ENCODE peak calls at places on chromosomes 4 and X, in ten cellular contexts. One of them, this sample, is unnamed.

GRCh38 chrX:103310592-103311400 is at the start of gene BEX2:
- DNase-seq in T-cell: peak; percentile 83
- DNase-seq in NAMALWA: no peak
- DNase-seq in activated T-helper 9 cell treated with anti-CD3 and anti-CD28 coated beads, Interleukin-2, amount 50 U/mL, for 16 hours: peak; percentile 77
- DNase-seq in stimulated activated naive CD8-positive, alpha-beta T cell treated with anti-CD3 and anti-CD28 coated beads, Interleukin-15, Interleukin-2, amounts not matched to agents 100 U/mL and 50 U/mL, for 24 hours: peak; percentile 82
- DNase-seq in AG08396: peak; percentile 31
- DNase-seq in retina: peak; percentile 80
- DNase-seq in heart right ventricle: peak; percentile 25
- DNase-seq in GM04503: no peak
- DNase-seq in brain microvascular endothelial cell: peak; percentile 31
- DNase-seq in this sample: peak; percentile 81

GRCh38 chrX:40169193-40170086 is 71.7 kb upstream of the BCOR start:
- DNase-seq in T-cell: peak; percentile 76
- DNase-seq in NAMALWA: peak; percentile 91
- DNase-seq in activated T-helper 9 cell treated with anti-CD3 and anti-CD28 coated beads, Interleukin-2, amount 50 U/mL, for 16 hours: peak; percentile 68
- DNase-seq in stimulated activated naive CD8-positive, alpha-beta T cell treated with anti-CD3 and anti-CD28 coated beads, Interleukin-15, Interleukin-2, amounts not matched to agents 100 U/mL and 50 U/mL, for 24 hours: peak; percentile 79
- DNase-seq in AG08396: peak; percentile 25
- DNase-seq in retina: peak; percentile 79
- DNase-seq in heart right ventricle: no peak
- DNase-seq in GM04503: no peak
- DNase-seq in brain microvascular endothelial cell: peak; percentile 77
- DNase-seq in this sample: peak; percentile 81

GRCh38 chr4:187071896-187072295 is 348.2 kb upstream of the FAT1 start:
- DNase-seq in T-cell: no peak
- DNase-seq in NAMALWA: no peak
- DNase-seq in activated T-helper 9 cell treated with anti-CD3 and anti-CD28 coated beads, Interleukin-2, amount 50 U/mL, for 16 hours: no peak
- DNase-seq in stimulated activated naive CD8-positive, alpha-beta T cell treated with anti-CD3 and anti-CD28 coated beads, Interleukin-15, Interleukin-2, amounts not matched to agents 100 U/mL and 50 U/mL, for 24 hours: no peak
- DNase-seq in AG08396: no peak
- DNase-seq in retina: peak; percentile 65
- DNase-seq in heart right ventricle: no peak
- DNase-seq in GM04503: no peak
- DNase-seq in brain microvascular endothelial cell: no peak
- DNase-seq in this sample: no peak

GRCh38 chrX:45774961-45775360 is 574.3 kb upstream of the DIPK2B start:
- DNase-seq in T-cell: no peak
- DNase-seq in NAMALWA: no peak
- DNase-seq in activated T-helper 9 cell treated with anti-CD3 and anti-CD28 coated beads, Interleukin-2, amount 50 U/mL, for 16 hours: no peak
- DNase-seq in stimulated activated naive CD8-positive, alpha-beta T cell treated with anti-CD3 and anti-CD28 coated beads, Interleukin-15, Interleukin-2, amounts not matched to agents 100 U/mL and 50 U/mL, for 24 hours: no peak
- DNase-seq in AG08396: no peak
- DNase-seq in retina: no peak
- DNase-seq in heart right ventricle: no peak
- DNase-seq in GM04503: peak; percentile 62
- DNase-seq in brain microvascular endothelial cell: peak; percentile 41
- DNase-seq in this sample: no peak

GRCh38 chrX:119040432-119040831 is 32.4 kb upstream of the CT47C1 start:
- DNase-seq in T-cell: no peak
- DNase-seq in NAMALWA: no peak
- DNase-seq in activated T-helper 9 cell treated with anti-CD3 and anti-CD28 coated beads, Interleukin-2, amount 50 U/mL, for 16 hours: no peak
- DNase-seq in stimulated activated naive CD8-positive, alpha-beta T cell treated with anti-CD3 and anti-CD28 coated beads, Interleukin-15, Interleukin-2, amounts not matched to agents 100 U/mL and 50 U/mL, for 24 hours: no peak
- DNase-seq in AG08396: no peak
- DNase-seq in retina: no peak
- DNase-seq in heart right ventricle: no peak
- DNase-seq in GM04503: no peak
- DNase-seq in brain microvascular endothelial cell: no peak
- DNase-seq in this sample: no peak

GRCh38 chrX:2533424-2533823 is 32.6 kb upstream of the DHRSX start:
- DNase-seq in T-cell: no peak
- DNase-seq in NAMALWA: no peak
- DNase-seq in activated T-helper 9 cell treated with anti-CD3 and anti-CD28 coated beads, Interleukin-2, amount 50 U/mL, for 16 hours: no peak
- DNase-seq in stimulated activated naive CD8-positive, alpha-beta T cell treated with anti-CD3 and anti-CD28 coated beads, Interleukin-15, Interleukin-2, amounts not matched to agents 100 U/mL and 50 U/mL, for 24 hours: no peak
- DNase-seq in AG08396: no peak
- DNase-seq in retina: no peak
- DNase-seq in heart right ventricle: no peak
- DNase-seq in GM04503: no peak
- DNase-seq in brain microvascular endothelial cell: no peak
- DNase-seq in this sample: no peak

GRCh38 chr4:140870427-140870826 is 114.2 kb upstream of the TBC1D9 start:
- DNase-seq in T-cell: no peak
- DNase-seq in NAMALWA: no peak
- DNase-seq in activated T-helper 9 cell treated with anti-CD3 and anti-CD28 coated beads, Interleukin-2, amount 50 U/mL, for 16 hours: no peak
- DNase-seq in stimulated activated naive CD8-positive, alpha-beta T cell treated with anti-CD3 and anti-CD28 coated beads, Interleukin-15, Interleukin-2, amounts not matched to agents 100 U/mL and 50 U/mL, for 24 hours: no peak
- DNase-seq in AG08396: no peak
- DNase-seq in retina: no peak
- DNase-seq in heart right ventricle: no peak
- DNase-seq in GM04503: no peak
- DNase-seq in brain microvascular endothelial cell: no peak
- DNase-seq in this sample: no peak

GRCh38 chr4:102598759-102599379 is 97.7 kb downstream of the NFKB1 start:
- DNase-seq in T-cell: no peak
- DNase-seq in NAMALWA: no peak
- DNase-seq in activated T-helper 9 cell treated with anti-CD3 and anti-CD28 coated beads, Interleukin-2, amount 50 U/mL, for 16 hours: no peak
- DNase-seq in stimulated activated naive CD8-positive, alpha-beta T cell treated with anti-CD3 and anti-CD28 coated beads, Interleukin-15, Interleukin-2, amounts not matched to agents 100 U/mL and 50 U/mL, for 24 hours: peak; percentile 24
- DNase-seq in AG08396: no peak
- DNase-seq in retina: no peak
- DNase-seq in heart right ventricle: no peak
- DNase-seq in GM04503: no peak
- DNase-seq in brain microvascular endothelial cell: peak; percentile 61
- DNase-seq in this sample: no peak

GRCh38 chrX:8657883-8658282 is 74.1 kb downstream of the ANOS1 start:
- DNase-seq in T-cell: no peak
- DNase-seq in NAMALWA: no peak
- DNase-seq in activated T-helper 9 cell treated with anti-CD3 and anti-CD28 coated beads, Interleukin-2, amount 50 U/mL, for 16 hours: no peak
- DNase-seq in stimulated activated naive CD8-positive, alpha-beta T cell treated with anti-CD3 and anti-CD28 coated beads, Interleukin-15, Interleukin-2, amounts not matched to agents 100 U/mL and 50 U/mL, for 24 hours: no peak
- DNase-seq in AG08396: no peak
- DNase-seq in retina: no peak
- DNase-seq in heart right ventricle: no peak
- DNase-seq in GM04503: no peak
- DNase-seq in brain microvascular endothelial cell: no peak
- DNase-seq in this sample: no peak

GRCh38 chr4:41613782-41614181 is 75.8 kb downstream of the LIMCH1 start:
- DNase-seq in T-cell: no peak
- DNase-seq in NAMALWA: no peak
- DNase-seq in activated T-helper 9 cell treated with anti-CD3 and anti-CD28 coated beads, Interleukin-2, amount 50 U/mL, for 16 hours: no peak
- DNase-seq in stimulated activated naive CD8-positive, alpha-beta T cell treated with anti-CD3 and anti-CD28 coated beads, Interleukin-15, Interleukin-2, amounts not matched to agents 100 U/mL and 50 U/mL, for 24 hours: no peak
- DNase-seq in AG08396: no peak
- DNase-seq in retina: no peak
- DNase-seq in heart right ventricle: no peak
- DNase-seq in GM04503: no peak
- DNase-seq in brain microvascular endothelial cell: no peak
- DNase-seq in this sample: no peak

GRCh38 chr4:126718161-126718560 is 914.6 kb upstream of the INTU start:
- DNase-seq in T-cell: no peak
- DNase-seq in NAMALWA: no peak
- DNase-seq in activated T-helper 9 cell treated with anti-CD3 and anti-CD28 coated beads, Interleukin-2, amount 50 U/mL, for 16 hours: no peak
- DNase-seq in stimulated activated naive CD8-positive, alpha-beta T cell treated with anti-CD3 and anti-CD28 coated beads, Interleukin-15, Interleukin-2, amounts not matched to agents 100 U/mL and 50 U/mL, for 24 hours: no peak
- DNase-seq in AG08396: peak; percentile 12
- DNase-seq in retina: no peak
- DNase-seq in heart right ventricle: no peak
- DNase-seq in GM04503: no peak
- DNase-seq in brain microvascular endothelial cell: no peak
- DNase-seq in this sample: no peak

GRCh38 chrX:10902001-10902400 is 209.1 kb upstream of the HCCS start:
- DNase-seq in T-cell: no peak
- DNase-seq in NAMALWA: no peak
- DNase-seq in activated T-helper 9 cell treated with anti-CD3 and anti-CD28 coated beads, Interleukin-2, amount 50 U/mL, for 16 hours: no peak
- DNase-seq in stimulated activated naive CD8-positive, alpha-beta T cell treated with anti-CD3 and anti-CD28 coated beads, Interleukin-15, Interleukin-2, amounts not matched to agents 100 U/mL and 50 U/mL, for 24 hours: no peak
- DNase-seq in AG08396: peak; percentile 7
- DNase-seq in retina: no peak
- DNase-seq in heart right ventricle: no peak
- DNase-seq in GM04503: no peak
- DNase-seq in brain microvascular endothelial cell: peak; percentile 31
- DNase-seq in this sample: no peak

GRCh38 chrX:69019073-69019890 is 146.0 kb downstream of the PJA1 start:
- DNase-seq in T-cell: no peak
- DNase-seq in NAMALWA: no peak
- DNase-seq in activated T-helper 9 cell treated with anti-CD3 and anti-CD28 coated beads, Interleukin-2, amount 50 U/mL, for 16 hours: no peak
- DNase-seq in stimulated activated naive CD8-positive, alpha-beta T cell treated with anti-CD3 and anti-CD28 coated beads, Interleukin-15, Interleukin-2, amounts not matched to agents 100 U/mL and 50 U/mL, for 24 hours: no peak
- DNase-seq in AG08396: peak; percentile 2
- DNase-seq in retina: no peak
- DNase-seq in heart right ventricle: no peak
- DNase-seq in GM04503: no peak
- DNase-seq in brain microvascular endothelial cell: no peak
- DNase-seq in this sample: no peak

GRCh38 chrX:39214380-39215126 is 413.3 kb downstream of the MID1IP1 start:
- DNase-seq in T-cell: no peak
- DNase-seq in NAMALWA: no peak
- DNase-seq in activated T-helper 9 cell treated with anti-CD3 and anti-CD28 coated beads, Interleukin-2, amount 50 U/mL, for 16 hours: no peak
- DNase-seq in stimulated activated naive CD8-positive, alpha-beta T cell treated with anti-CD3 and anti-CD28 coated beads, Interleukin-15, Interleukin-2, amounts not matched to agents 100 U/mL and 50 U/mL, for 24 hours: no peak
- DNase-seq in AG08396: no peak
- DNase-seq in retina: no peak
- DNase-seq in heart right ventricle: no peak
- DNase-seq in GM04503: no peak
- DNase-seq in brain microvascular endothelial cell: no peak
- DNase-seq in this sample: no peak

GRCh38 chr4:2338754-2339457 is 77.0 kb upstream of the MXD4 start:
- DNase-seq in T-cell: no peak
- DNase-seq in NAMALWA: no peak
- DNase-seq in activated T-helper 9 cell treated with anti-CD3 and anti-CD28 coated beads, Interleukin-2, amount 50 U/mL, for 16 hours: no peak
- DNase-seq in stimulated activated naive CD8-positive, alpha-beta T cell treated with anti-CD3 and anti-CD28 coated beads, Interleukin-15, Interleukin-2, amounts not matched to agents 100 U/mL and 50 U/mL, for 24 hours: peak; percentile 1
- DNase-seq in AG08396: no peak
- DNase-seq in retina: no peak
- DNase-seq in heart right ventricle: no peak
- DNase-seq in GM04503: no peak
- DNase-seq in brain microvascular endothelial cell: no peak
- DNase-seq in this sample: no peak

GRCh38 chr4:82542642-82543041 is 19.1 kb downstream of the TMEM150C start:
- DNase-seq in T-cell: no peak
- DNase-seq in NAMALWA: no peak
- DNase-seq in activated T-helper 9 cell treated with anti-CD3 and anti-CD28 coated beads, Interleukin-2, amount 50 U/mL, for 16 hours: no peak
- DNase-seq in stimulated activated naive CD8-positive, alpha-beta T cell treated with anti-CD3 and anti-CD28 coated beads, Interleukin-15, Interleukin-2, amounts not matched to agents 100 U/mL and 50 U/mL, for 24 hours: no peak
- DNase-seq in AG08396: no peak
- DNase-seq in retina: no peak
- DNase-seq in heart right ventricle: no peak
- DNase-seq in GM04503: no peak
- DNase-seq in brain microvascular endothelial cell: no peak
- DNase-seq in this sample: no peak

GRCh38 chr4:74855879-74856278 is 61.6 kb upstream of the BTC start:
- DNase-seq in T-cell: no peak
- DNase-seq in NAMALWA: no peak
- DNase-seq in activated T-helper 9 cell treated with anti-CD3 and anti-CD28 coated beads, Interleukin-2, amount 50 U/mL, for 16 hours: no peak
- DNase-seq in stimulated activated naive CD8-positive, alpha-beta T cell treated with anti-CD3 and anti-CD28 coated beads, Interleukin-15, Interleukin-2, amounts not matched to agents 100 U/mL and 50 U/mL, for 24 hours: no peak
- DNase-seq in AG08396: no peak
- DNase-seq in retina: no peak
- DNase-seq in heart right ventricle: no peak
- DNase-seq in GM04503: no peak
- DNase-seq in brain microvascular endothelial cell: no peak
- DNase-seq in this sample: no peak

GRCh38 chr4:81469774-81470455 is 1.8 kb downstream of the RASGEF1B start:
- DNase-seq in T-cell: no peak
- DNase-seq in NAMALWA: peak; percentile 42
- DNase-seq in activated T-helper 9 cell treated with anti-CD3 and anti-CD28 coated beads, Interleukin-2, amount 50 U/mL, for 16 hours: no peak
- DNase-seq in stimulated activated naive CD8-positive, alpha-beta T cell treated with anti-CD3 and anti-CD28 coated beads, Interleukin-15, Interleukin-2, amounts not matched to agents 100 U/mL and 50 U/mL, for 24 hours: no peak
- DNase-seq in AG08396: no peak
- DNase-seq in retina: no peak
- DNase-seq in heart right ventricle: no peak
- DNase-seq in GM04503: no peak
- DNase-seq in brain microvascular endothelial cell: no peak
- DNase-seq in this sample: no peak

GRCh38 chrX:123184858-123185251 is 777 bp downstream of the GRIA3 start:
- DNase-seq in T-cell: no peak
- DNase-seq in NAMALWA: no peak
- DNase-seq in activated T-helper 9 cell treated with anti-CD3 and anti-CD28 coated beads, Interleukin-2, amount 50 U/mL, for 16 hours: no peak
- DNase-seq in stimulated activated naive CD8-positive, alpha-beta T cell treated with anti-CD3 and anti-CD28 coated beads, Interleukin-15, Interleukin-2, amounts not matched to agents 100 U/mL and 50 U/mL, for 24 hours: no peak
- DNase-seq in AG08396: no peak
- DNase-seq in retina: peak; percentile 53
- DNase-seq in heart right ventricle: no peak
- DNase-seq in GM04503: no peak
- DNase-seq in brain microvascular endothelial cell: no peak
- DNase-seq in this sample: no peak

GRCh38 chr4:84855774-84856173 is 110.7 kb downstream of the WDFY3 start:
- DNase-seq in T-cell: no peak
- DNase-seq in NAMALWA: no peak
- DNase-seq in activated T-helper 9 cell treated with anti-CD3 and anti-CD28 coated beads, Interleukin-2, amount 50 U/mL, for 16 hours: no peak
- DNase-seq in stimulated activated naive CD8-positive, alpha-beta T cell treated with anti-CD3 and anti-CD28 coated beads, Interleukin-15, Interleukin-2, amounts not matched to agents 100 U/mL and 50 U/mL, for 24 hours: no peak
- DNase-seq in AG08396: peak; percentile 16
- DNase-seq in retina: peak; percentile 7
- DNase-seq in heart right ventricle: no peak
- DNase-seq in GM04503: no peak
- DNase-seq in brain microvascular endothelial cell: peak; percentile 46
- DNase-seq in this sample: no peak

GRCh38 chrX:70452143-70452733 is 7.6 kb downstream of the DLG3 start:
- DNase-seq in T-cell: peak; percentile 42
- DNase-seq in NAMALWA: peak; percentile 54
- DNase-seq in activated T-helper 9 cell treated with anti-CD3 and anti-CD28 coated beads, Interleukin-2, amount 50 U/mL, for 16 hours: peak; percentile 34
- DNase-seq in stimulated activated naive CD8-positive, alpha-beta T cell treated with anti-CD3 and anti-CD28 coated beads, Interleukin-15, Interleukin-2, amounts not matched to agents 100 U/mL and 50 U/mL, for 24 hours: peak; percentile 64
- DNase-seq in AG08396: peak; percentile 73
- DNase-seq in retina: peak; percentile 67
- DNase-seq in heart right ventricle: peak; percentile 57
- DNase-seq in GM04503: no peak
- DNase-seq in brain microvascular endothelial cell: no peak
- DNase-seq in this sample: peak; percentile 80

GRCh38 chr4:83316459-83317170 is 18.0 kb downstream of the HPSE start:
- DNase-seq in T-cell: no peak
- DNase-seq in NAMALWA: no peak
- DNase-seq in activated T-helper 9 cell treated with anti-CD3 and anti-CD28 coated beads, Interleukin-2, amount 50 U/mL, for 16 hours: no peak
- DNase-seq in stimulated activated naive CD8-positive, alpha-beta T cell treated with anti-CD3 and anti-CD28 coated beads, Interleukin-15, Interleukin-2, amounts not matched to agents 100 U/mL and 50 U/mL, for 24 hours: no peak
- DNase-seq in AG08396: no peak
- DNase-seq in retina: no peak
- DNase-seq in heart right ventricle: no peak
- DNase-seq in GM04503: no peak
- DNase-seq in brain microvascular endothelial cell: no peak
- DNase-seq in this sample: no peak